ENCODE peak calls at places on chromosomes 3 and 15, in five cellular contexts. I is HT1080, A is occipital lobe, N is D721Med, D is epithelial cell of prostate. Q is an unnamed sample.

GRCh38 chr15:68656438-68656739 is 77.6 kb downstream of the CORO2B start:
- DNase-seq in I (no peak), N (no peak), A (no peak), D (no peak), Q (no peak)

GRCh38 chr3:13219077-13219901 is 146.1 kb upstream of the IQSEC1 start:
- DNase-seq in A (no peak), D (no peak), I (no peak), N (no peak), Q (no peak)

GRCh38 chr3:123640311-123641083 is 55.6 kb upstream of the HACD2 start:
- DNase-seq in N (no peak), D (no peak), A (no peak), I (no peak), Q (no peak)

GRCh38 chr15:80403712-80404056 is 498 bp upstream of the ARNT2 start:
- DNase-seq in N (peak), A (peak), D (no peak), I (no peak), Q (no peak)

GRCh38 chr15:40300771-40301170 is 7.0 kb downstream of the PLCB2 start:
- DNase-seq in I (no peak), D (no peak), N (no peak), A (no peak), Q (no peak)

GRCh38 chr15:80242132-80242769 is 9.8 kb downstream of the CTXND1 start:
- DNase-seq in A (no peak), I (peak), D (no peak), N (no peak), Q (peak)

GRCh38 chr3:33557829-33558228 is 117.6 kb upstream of the UBP1 start:
- DNase-seq in D (no peak), I (no peak), N (no peak), A (no peak), Q (no peak)

GRCh38 chr3:69944931-69945493 is 54.5 kb upstream of the SAMMSON start:
- DNase-seq in A (no peak), I (no peak), D (no peak), N (no peak), Q (no peak)

GRCh38 chr15:71116942-71117341 is 1.7 kb downstream of the THSD4 start:
- DNase-seq in A (no peak), D (no peak), N (no peak), I (no peak), Q (no peak)

GRCh38 chr15:61849446-61849845 is 210.8 kb downstream of the VPS13C start:
- DNase-seq in N (no peak), D (no peak), A (no peak), I (no peak), Q (no peak)